ENCODE peak calls at places on chromosomes 12 and 14, in ten cellular contexts. B, T, J, N, O, M, R, Q, L and I are unnamed samples.

GRCh38 chr14:92108345-92109254 is 2.2 kb upstream of the ATXN3 start:
- DNase-seq in M (no peak), T (no peak), N (no peak), B (no peak), L (no peak), Q (no peak), J (no peak), R (no peak), O (peak; percentile 6), I (no peak)

GRCh38 chr12:6241495-6241894 is 41.3 kb downstream of the CD9 start:
- DNase-seq in R (no peak), J (no peak), N (no peak), T (peak; percentile 67), L (no peak), M (no peak), Q (no peak), B (no peak), O (no peak), I (no peak)

GRCh38 chr12:50589650-50590435 is 85.1 kb downstream of the DIP2B start:
- DNase-seq in R (peak; percentile 36), L (no peak), M (no peak), T (no peak), N (no peak), Q (no peak), J (no peak), B (no peak), O (peak; percentile 99), I (no peak)

GRCh38 chr14:50320279-50320678 is 8.2 kb downstream of the DMAC2L start:
- DNase-seq in L (no peak), B (no peak), Q (no peak), J (no peak), N (no peak), O (peak; percentile 84), M (no peak), T (no peak), R (no peak), I (no peak)

GRCh38 chr14:59294662-59294992 is 106.2 kb downstream of the DAAM1 start:
- DNase-seq in T (no peak), M (no peak), B (no peak), N (no peak), R (no peak), O (no peak), L (no peak), Q (no peak), J (no peak), I (no peak)

GRCh38 chr14:44300911-44301310 is 206.2 kb downstream of the FSCB start:
- DNase-seq in L (no peak), B (no peak), M (no peak), J (no peak), O (no peak), T (no peak), Q (peak; percentile 40), R (no peak), N (no peak), I (no peak)

GRCh38 chr12:115937345-115937744 is 340.1 kb downstream of the MED13L start:
- DNase-seq in Q (no peak), O (no peak), N (no peak), B (no peak), J (no peak), R (no peak), T (no peak), M (no peak), L (no peak), I (no peak)

GRCh38 chr14:73887704-73888459 is 1.2 kb downstream of the ZNF410 start:
- DNase-seq in N (no peak), R (no peak), M (no peak), Q (no peak), B (no peak), O (no peak), L (no peak), T (no peak), J (peak; percentile 4), I (no peak)

GRCh38 chr14:99522934-99523660 is 41.9 kb downstream of the CCNK start:
- DNase-seq in R (no peak), L (no peak), Q (no peak), T (no peak), B (no peak), M (no peak), N (no peak), O (no peak), J (no peak), I (no peak)

GRCh38 chr14:56294125-56294524 is 175.9 kb downstream of the PELI2 start:
- DNase-seq in T (no peak), Q (no peak), R (no peak), B (no peak), J (no peak), L (no peak), M (no peak), N (no peak), O (no peak), I (no peak)

GRCh38 chr12:52710744-52711143 is 7.4 kb upstream of the KRT77 start:
- DNase-seq in M (no peak), L (no peak), O (no peak), Q (no peak), R (no peak), T (no peak), B (no peak), N (no peak), J (no peak), I (no peak)

GRCh38 chr14:72582582-72582981 is 311.3 kb downstream of the DPF3 start:
- DNase-seq in R (no peak), N (no peak), O (no peak), Q (no peak), L (no peak), T (no peak), M (no peak), J (no peak), B (no peak), I (no peak)

GRCh38 chr12:124925117-124925516 is 10.7 kb upstream of the UBC start:
- DNase-seq in N (no peak), B (no peak), Q (no peak), R (no peak), O (no peak), T (no peak), M (no peak), J (no peak), L (no peak), I (no peak)

GRCh38 chr14:32403688-32404087 is 74.6 kb downstream of the AKAP6 start:
- DNase-seq in T (no peak), O (peak; percentile 63), M (no peak), N (no peak), B (no peak), L (no peak), Q (no peak), R (no peak), J (no peak), I (no peak)

GRCh38 chr14:23307687-23308644 is 1.3 kb downstream of the BCL2L2 start:
- DNase-seq in T (peak; percentile 44), N (no peak), O (peak; percentile 34), L (no peak), M (no peak), R (no peak), Q (no peak), J (no peak), B (no peak), I (no peak)

GRCh38 chr12:464484-465267 is 4.9 kb downstream of the B4GALNT3 start:
- DNase-seq in M (no peak), Q (no peak), O (no peak), L (no peak), T (no peak), N (no peak), R (no peak), B (no peak), J (no peak), I (no peak)

GRCh38 chr12:91629440-91629839 is 446.8 kb upstream of the DCN start:
- DNase-seq in R (no peak), N (no peak), O (no peak), L (no peak), M (no peak), J (no peak), Q (no peak), B (no peak), T (no peak), I (no peak)

GRCh38 chr14:92603309-92604257 is 90.0 kb downstream of the RIN3 start:
- DNase-seq in B (peak; percentile 61), Q (peak; percentile 85), L (peak; percentile 38), N (no peak), J (peak; percentile 41), M (peak; percentile 16), R (no peak), T (no peak), O (peak; percentile 88), I (no peak)

GRCh38 chr14:100737526-100737925 is 10.8 kb downstream of the DLK1 start:
- DNase-seq in Q (no peak), T (peak; percentile 18), J (no peak), N (no peak), R (no peak), B (no peak), M (no peak), O (no peak), L (no peak), I (no peak)